ENCODE peak calls at places on chromosomes 3 and 15, in six cellular contexts. Q is astrocyte, L is cardiac fibroblast, O is choroid plexus epithelial cell, V is right lobe of liver, D is cardiac muscle cell. E is an unnamed sample.

GRCh38 chr15:60548101-60548500 is 69.2 kb upstream of the ICE2 start:
- DNase-seq in Q (no peak), L (no peak), O (no peak), V (no peak), D (no peak), E (no peak)

GRCh38 chr3:194879991-194880939 is 194.6 kb downstream of the FAM43A start:
- DNase-seq in Q (peak), L (peak), O (peak), V (no peak), D (no peak), E (peak)

GRCh38 chr15:49984436-49984835 is 134.6 kb downstream of the ATP8B4 start:
- DNase-seq in Q (no peak), L (no peak), O (no peak), V (no peak), D (no peak), E (no peak)

GRCh38 chr3:171458056-171458856 is 1.9 kb downstream of the TNIK start:
- DNase-seq in Q (no peak), L (no peak), O (no peak), V (no peak), D (no peak), E (no peak)

GRCh38 chr3:152879130-152879789 is 44.3 kb downstream of the P2RY1 start:
- DNase-seq in Q (no peak), L (no peak), O (no peak), V (no peak), D (no peak), E (no peak)

GRCh38 chr15:39269352-39269751 is 311.5 kb upstream of the THBS1 start:
- DNase-seq in Q (no peak), L (no peak), O (no peak), V (no peak), D (no peak), E (no peak)

GRCh38 chr15:68507447-68507846 is 71.3 kb upstream of the CORO2B start:
- DNase-seq in Q (no peak), L (no peak), O (no peak), V (no peak), D (no peak), E (no peak)

GRCh38 chr15:68415501-68416157 is 16.3 kb downstream of the ITGA11 start:
- DNase-seq in Q (no peak), L (no peak), O (no peak), V (no peak), D (no peak), E (no peak)

GRCh38 chr3:169072494-169072893 is 591.0 kb downstream of the MECOM start:
- DNase-seq in Q (peak), L (no peak), O (peak), V (no peak), D (no peak), E (peak)

GRCh38 chr3:41095702-41096101 is 103.6 kb upstream of the CTNNB1 start:
- DNase-seq in Q (no peak), L (peak), O (no peak), V (no peak), D (no peak), E (no peak)

GRCh38 chr3:122519693-122520092 is 5.0 kb upstream of the KPNA1 start:
- DNase-seq in Q (no peak), L (peak), O (no peak), V (no peak), D (no peak), E (no peak)

GRCh38 chr15:72167445-72167844 is 30.1 kb downstream of the GRAMD2A start:
- DNase-seq in Q (no peak), L (no peak), O (no peak), V (no peak), D (no peak), E (no peak)

GRCh38 chr3:53581671-53582070 is 87.3 kb downstream of the CACNA1D start:
- DNase-seq in Q (peak), L (no peak), O (no peak), V (no peak), D (no peak), E (no peak)

GRCh38 chr15:25900901-25901300 is 37.8 kb upstream of the ATP10A start:
- DNase-seq in Q (peak), L (peak), O (no peak), V (no peak), D (no peak), E (no peak)

GRCh38 chr3:11634974-11635612 is 8.6 kb downstream of the VGLL4 start:
- DNase-seq in Q (no peak), L (no peak), O (no peak), V (no peak), D (no peak), E (no peak)

GRCh38 chr3:72961766-72962165 is 34.8 kb upstream of the PPP4R2 start:
- DNase-seq in Q (no peak), L (no peak), O (peak), V (no peak), D (no peak), E (no peak)

GRCh38 chr3:42660131-42660715 is 6.7 kb downstream of the ZBTB47 start:
- DNase-seq in Q (no peak), L (peak), O (no peak), V (no peak), D (no peak), E (no peak)

GRCh38 chr3:148992635-148993230 is 1.4 kb downstream of the GYG1 start:
- DNase-seq in Q (no peak), L (no peak), O (no peak), V (peak), D (no peak), E (no peak)

GRCh38 chr15:22913646-22914380 is 66.4 kb downstream of the CYFIP1 start:
- DNase-seq in Q (no peak), L (no peak), O (no peak), V (no peak), D (no peak), E (no peak)

GRCh38 chr15:28989239-28989830 is 103.6 kb downstream of the APBA2 start:
- DNase-seq in Q (no peak), L (no peak), O (peak), V (no peak), D (peak), E (no peak)

GRCh38 chr15:63288778-63289378 is 11.5 kb downstream of the APH1B start:
- DNase-seq in Q (no peak), L (peak), O (peak), V (no peak), D (peak), E (no peak)

GRCh38 chr3:169295126-169295525 is 368.4 kb downstream of the MECOM start:
- DNase-seq in Q (no peak), L (peak), O (peak), V (no peak), D (no peak), E (no peak)

GRCh38 chr15:72179950-72180581 is 17.5 kb downstream of the GRAMD2A start:
- DNase-seq in Q (no peak), L (peak), O (no peak), V (no peak), D (no peak), E (no peak)

GRCh38 chr3:109532257-109533216 is 195.2 kb upstream of the DPPA4 start:
- DNase-seq in Q (peak), L (peak), O (peak), V (no peak), D (peak), E (peak)

GRCh38 chr3:168154101-168154500 is 58.4 kb upstream of the GOLIM4 start:
- DNase-seq in Q (no peak), L (no peak), O (no peak), V (no peak), D (no peak), E (no peak)

GRCh38 chr3:125351814-125352456 is 23.2 kb downstream of the ZNF148 start:
- DNase-seq in Q (peak), L (peak), O (peak), V (no peak), D (no peak), E (no peak)

GRCh38 chr15:60478633-60479360 is at the start of gene ICE2:
- DNase-seq in Q (peak), L (peak), O (peak), V (peak), D (peak), E (peak)

GRCh38 chr3:115760722-115761121 is 137.4 kb downstream of the GAP43 start:
- DNase-seq in Q (no peak), L (no peak), O (no peak), V (no peak), D (peak), E (no peak)

GRCh38 chr15:74134387-74135027 is 4.1 kb downstream of the ISLR2 start:
- DNase-seq in Q (no peak), L (peak), O (no peak), V (peak), D (peak), E (no peak)

GRCh38 chr3:66047321-66048050 is 8.8 kb upstream of the MAGI1 start:
- DNase-seq in Q (peak), L (peak), O (peak), V (no peak), D (peak), E (peak)

GRCh38 chr3:8204846-8205624 is 296.6 kb upstream of the LMCD1 start:
- DNase-seq in Q (peak), L (peak), O (peak), V (no peak), D (no peak), E (peak)

GRCh38 chr3:42654331-42655201 is 1.1 kb downstream of the ZBTB47 start:
- DNase-seq in Q (peak), L (peak), O (peak), V (peak), D (peak), E (no peak)

GRCh38 chr3:15708882-15709677 is 88.7 kb downstream of the ANKRD28 start:
- DNase-seq in Q (peak), L (peak), O (peak), V (no peak), D (no peak), E (peak)

GRCh38 chr3:24399614-24400013 is 95.0 kb downstream of the THRB start:
- DNase-seq in Q (no peak), L (no peak), O (no peak), V (no peak), D (no peak), E (no peak)

GRCh38 chr15:66253643-66254363 is at the start of gene MEGF11:
- DNase-seq in Q (peak), L (peak), O (peak), V (peak), D (peak), E (no peak)

GRCh38 chr15:90248760-90249122 is 615 bp upstream of the TTLL13 start:
- DNase-seq in Q (no peak), L (no peak), O (no peak), V (no peak), D (peak), E (no peak)
- H3K4me3 ChIP-seq in Q (no peak), L (no peak), O (no peak), V (no peak), D (no peak), E (no peak)

DNA sequence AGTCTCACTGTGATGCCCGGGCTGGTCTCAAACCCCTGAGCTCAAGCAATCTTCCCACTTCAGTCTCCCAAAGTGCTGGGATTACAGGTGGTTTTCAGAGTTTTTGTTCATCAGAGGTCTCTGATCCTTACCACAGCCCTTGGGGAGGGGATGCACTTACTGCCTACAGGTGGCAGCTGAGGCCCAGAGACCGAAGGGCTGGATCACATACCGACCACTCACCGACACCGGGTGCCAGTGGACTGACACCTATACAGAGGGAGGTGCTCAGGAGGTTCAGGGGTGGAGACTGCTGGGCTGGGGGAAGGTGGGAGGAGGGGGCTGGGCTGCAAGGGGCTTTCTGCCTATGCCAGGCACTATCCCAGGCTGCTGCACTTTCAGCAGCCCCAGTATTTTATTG is 19.5 kb downstream of the DUSP7 start:
- DNase-seq in Q (no peak), L (no peak), O (no peak), V (no peak), D (peak), E (no peak)
- TF ChIP-seq CTCF in Q (no peak), L (no peak), O (peak), V (no peak), D (no peak), E (peak)

DNA sequence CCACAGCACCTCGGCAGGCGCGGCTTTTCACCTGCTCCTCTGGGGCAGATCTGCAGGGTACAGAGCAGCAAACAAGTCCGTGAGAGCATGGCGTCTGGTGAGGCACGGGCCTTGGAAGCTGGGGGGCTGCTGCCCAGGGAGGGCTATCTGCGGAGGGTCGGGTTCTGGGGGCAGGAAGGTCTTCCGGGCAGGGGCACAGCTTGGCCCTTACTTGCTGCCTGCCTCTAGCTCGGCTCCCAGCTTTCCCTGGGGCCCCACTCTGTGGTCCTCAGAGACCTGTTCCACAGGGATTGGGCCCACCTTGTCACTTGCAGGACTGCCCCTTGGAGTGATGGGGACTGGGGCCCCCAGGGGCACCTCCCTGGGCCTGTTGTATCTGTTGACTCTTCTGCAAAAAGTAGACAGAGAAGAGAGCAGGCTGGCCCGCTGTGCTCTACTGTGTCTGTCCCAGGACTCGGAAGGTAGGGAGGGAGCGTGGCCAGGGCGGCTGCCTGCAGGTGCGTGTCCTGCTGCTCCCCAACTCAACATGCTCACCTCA is 84.1 kb downstream of the TBC1D2B start:
- DNase-seq in Q (no peak), L (no peak), O (no peak), V (no peak), D (no peak), E (no peak)
- H3K4me3 ChIP-seq in Q (no peak), L (no peak), O (no peak), V (no peak), D (no peak), E (no peak)

GRCh38 chr15:31606942-31607497 is 280.4 kb downstream of the KLF13 start:
- DNase-seq in Q (no peak), L (no peak), O (no peak), V (no peak), D (peak), E (no peak)

GRCh38 chr15:31607656-31608055 is 281.0 kb downstream of the KLF13 start:
- DNase-seq in Q (no peak), L (peak), O (no peak), V (no peak), D (no peak), E (no peak)

GRCh38 chr15:31606261-31606669 is 279.6 kb downstream of the KLF13 start:
- DNase-seq in Q (peak), L (peak), O (peak), V (no peak), D (no peak), E (peak)

GRCh38 chr15:31609243-31609642 is 282.6 kb downstream of the KLF13 start:
- DNase-seq in Q (no peak), L (peak), O (no peak), V (no peak), D (no peak), E (no peak)

GRCh38 chr15:31605467-31605931 is 278.9 kb downstream of the KLF13 start:
- DNase-seq in Q (peak), L (peak), O (peak), V (no peak), D (peak), E (no peak)
- TF ChIP-seq CTCF in Q (no peak), L (peak), O (no peak), V (no peak), D (no peak), E (no peak)

DNA sequence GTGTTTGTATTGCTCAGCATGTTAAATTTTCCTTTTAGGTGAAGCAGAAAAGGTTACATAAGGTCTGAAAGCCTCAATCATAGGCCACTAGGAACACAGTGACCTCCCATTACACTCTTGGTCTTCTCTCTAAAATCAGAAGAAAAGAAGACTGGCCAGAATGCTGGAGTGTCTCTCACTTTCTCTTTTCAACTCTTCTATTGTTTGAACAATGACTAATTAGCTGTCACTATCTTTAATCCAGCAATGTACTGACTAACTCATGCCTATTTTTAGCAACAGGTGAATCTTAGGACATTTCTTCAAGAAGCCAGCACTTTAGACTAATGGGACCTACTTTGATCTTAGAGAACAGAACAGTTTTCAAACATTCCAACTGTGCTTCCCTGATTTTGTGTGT is 142.8 kb downstream of the TGFBR2 start:
- DNase-seq in Q (peak), L (peak), O (no peak), V (no peak), D (no peak), E (no peak)
- H3K4me3 ChIP-seq in Q (no peak), L (no peak), O (no peak), V (no peak), D (no peak), E (no peak)

GRCh38 chr3:118151164-118151563 is 883.5 kb downstream of the IGSF11 start:
- DNase-seq in Q (no peak), L (no peak), O (peak), V (no peak), D (no peak), E (no peak)
- TF ChIP-seq CTCF in Q (no peak), L (no peak), O (no peak), V (no peak), D (no peak), E (no peak)

GRCh38 chr3:132135628-132136333 is 101.0 kb upstream of the CPNE4 start:
- DNase-seq in Q (peak), L (peak), O (peak), V (no peak), D (no peak), E (peak)

GRCh38 chr3:132134611-132135010 is 99.8 kb upstream of the CPNE4 start:
- DNase-seq in Q (peak), L (peak), O (peak), V (no peak), D (no peak), E (peak)

GRCh38 chr3:132136334-132136716 is 101.5 kb upstream of the CPNE4 start:
- DNase-seq in Q (no peak), L (no peak), O (no peak), V (no peak), D (no peak), E (no peak)
- H3K4me3 ChIP-seq in Q (peak), L (peak), O (no peak), V (no peak), D (no peak), E (no peak)

GRCh38 chr15:70501121-70501727 is 262.1 kb downstream of the UACA start:
- DNase-seq in Q (no peak), L (no peak), O (no peak), V (no peak), D (no peak), E (no peak)
- TF ChIP-seq CTCF in Q (no peak), L (no peak), O (no peak), V (no peak), D (no peak), E (no peak)